ENCODE peak calls at places on chromosomes 13 and 19, in four cellular contexts. W is uterus, N is tibial artery, C is OCI-LY7. D is an unnamed sample.
A peak's percentile ranks its signal among the peaks of the same experiment; 100 is the strongest.

GRCh38 chr19:10390652-10391286 is 10.4 kb upstream of the TYK2 start:
- DNase-seq in W (peak; percentile 72), N (peak; percentile 80), C (peak; percentile 79), D (peak; percentile 88)

GRCh38 chr13:31923134-31923763 is 108.3 kb upstream of the FRY start:
- DNase-seq in C (no peak), N (no peak), W (no peak), D (no peak)

GRCh38 chr13:102799544-102800144 is 725 bp downstream of the BIVM start:
- DNase-seq in W (no peak), C (no peak), N (peak; percentile 72), D (peak; percentile 8)

GRCh38 chr19:56995298-56995697 is 124.5 kb upstream of the USP29 start:
- DNase-seq in W (no peak), N (no peak), C (no peak), D (no peak)

GRCh38 chr19:54415208-54415900 is at the start of gene TTYH1:
- DNase-seq in N (no peak), W (no peak), C (no peak), D (no peak)

GRCh38 chr19:38263696-38264485 is 482 bp upstream of the SPINT2 start:
- DNase-seq in N (no peak), C (peak; percentile 73), W (no peak), D (peak; percentile 20)

GRCh38 chr13:50197705-50198104 is 182.5 kb downstream of the KCNRG start:
- DNase-seq in W (no peak), C (no peak), N (no peak), D (no peak)

GRCh38 chr19:49413348-49413747 is 9.9 kb downstream of the PTH2 start:
- DNase-seq in C (no peak), N (no peak), W (no peak), D (no peak)

GRCh38 chr19:51138549-51138979 is 3.5 kb upstream of the SIGLEC7 start:
- DNase-seq in W (no peak), N (peak; percentile 72), C (no peak), D (no peak)

GRCh38 chr13:94366677-94367076 is 112.8 kb downstream of the DCT start:
- DNase-seq in C (no peak), W (no peak), N (no peak), D (no peak)

GRCh38 chr13:30679483-30680330 is 55.6 kb upstream of the ALOX5AP start:
- DNase-seq in C (peak; percentile 69), N (no peak), W (no peak), D (peak; percentile 51)

GRCh38 chr13:51879133-51879532 is 17.4 kb downstream of the CCDC70 start:
- DNase-seq in C (peak; percentile 6), N (no peak), W (no peak), D (peak; percentile 51)

GRCh38 chr13:108266316-108266936 is 3.1 kb upstream of the TNFSF13B start:
- DNase-seq in C (no peak), N (no peak), W (no peak), D (no peak)

GRCh38 chr13:32150794-32151193 is 119.2 kb downstream of the FRY start:
- DNase-seq in W (peak; percentile 72), C (no peak), N (peak; percentile 93), D (no peak)

GRCh38 chr13:99320693-99321481 is 13.7 kb upstream of the GPR183 start:
- DNase-seq in N (no peak), W (no peak), C (no peak), D (no peak)

GRCh38 chr13:49071341-49071937 is 95.7 kb downstream of the FNDC3A start:
- DNase-seq in N (no peak), C (no peak), W (no peak), D (no peak)

GRCh38 chr13:46720189-46720588 is 76.8 kb downstream of the ESD start:
- DNase-seq in W (no peak), C (no peak), N (no peak), D (peak; percentile 52)

GRCh38 chr19:13017306-13018036 is 22.2 kb downstream of the NFIX start:
- DNase-seq in C (no peak), W (no peak), N (no peak), D (no peak)

GRCh38 chr13:46181799-46182490 is at the start of gene LCP1:
- DNase-seq in W (no peak), N (no peak), C (peak; percentile 97), D (peak; percentile 96)

GRCh38 chr19:1468274-1469199 is 10.5 kb downstream of the C19orf25 start:
- DNase-seq in C (peak; percentile 29), W (no peak), N (no peak), D (peak; percentile 41)
- H3K4me3 ChIP-seq in C (no peak overlapping the region), W (no peak overlapping the region), N (no peak overlapping the region), D (no peak overlapping the region)

DNA sequence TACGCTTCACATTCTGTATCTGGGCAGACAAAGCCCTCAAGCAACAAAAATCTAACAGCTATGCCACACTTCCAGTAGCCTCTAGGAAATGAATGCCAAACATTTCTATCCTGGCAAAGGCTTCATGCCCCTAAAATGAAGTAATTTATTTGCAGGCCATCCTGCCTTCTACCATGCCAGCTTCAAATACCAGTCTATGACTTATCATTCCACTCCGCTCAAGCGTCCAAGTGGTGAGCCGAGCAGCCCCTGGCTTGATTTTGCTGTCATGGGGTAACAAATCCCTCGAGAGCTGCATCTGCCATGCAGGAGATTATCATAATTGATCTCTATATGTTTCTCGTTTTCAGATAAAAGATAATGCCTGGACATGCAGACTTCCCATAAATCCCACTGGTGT is 86.9 kb downstream of the LHFPL6 start:
- DNase-seq in W (no peak), C (no peak), N (no peak), D (no peak)
- TF ChIP-seq CTCF in W (no peak), C (no peak), N (no peak), D (no peak)

GRCh38 chr19:7534531-7534980 is 961 bp upstream of the PNPLA6 start:
- DNase-seq in C (peak; percentile 63), W (peak; percentile 80), N (peak; percentile 89), D (peak; percentile 44)
- H3K4me3 ChIP-seq in C (peak overlapping the region; percentile 93), W (peak overlapping the region; percentile 92), N (peak overlapping the region; percentile 87), D (peak overlapping the region; percentile 92)

DNA sequence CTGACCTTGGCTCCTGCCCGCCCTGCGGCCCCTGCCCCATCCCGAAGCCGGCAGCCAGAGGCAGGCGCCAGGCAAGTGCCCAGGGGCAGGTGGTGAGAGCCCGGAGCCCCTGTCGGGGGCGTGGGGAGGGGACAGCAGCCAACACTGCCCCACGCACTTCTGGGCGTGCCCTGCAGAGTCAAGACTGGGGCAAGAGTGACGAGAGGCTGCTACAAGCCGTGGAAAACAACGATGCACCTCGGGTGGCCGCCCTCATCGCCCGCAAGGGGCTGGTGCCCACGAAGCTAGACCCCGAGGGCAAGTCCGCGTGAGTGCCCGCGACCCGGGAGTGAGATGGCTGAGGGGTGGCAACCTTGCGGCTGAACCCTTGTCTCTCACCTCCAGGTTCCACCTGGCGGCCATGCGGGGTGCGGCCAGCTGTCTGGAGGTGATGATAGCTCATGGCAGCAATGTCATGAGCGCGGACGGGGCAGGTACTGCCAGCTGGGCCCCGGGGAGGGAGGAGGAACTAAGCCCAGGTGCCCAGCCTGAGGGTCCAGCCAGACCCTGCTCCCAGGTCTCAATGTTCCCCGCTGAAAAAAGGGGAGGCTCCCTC is 17.3 kb downstream of the ANKRD24 start:
- DNase-seq in N (no peak), W (no peak), C (no peak), D (no peak)
- TF ChIP-seq CTCF in N (no peak), W (no peak), C (no peak), D (no peak)